ENCODE peak calls at places on chromosomes 2 and 18, in seven cellular contexts. L is CD8-positive, alpha-beta T cell; H is mucosa of descending colon; J is prostate gland; O is right cardiac atrium; U is CD4-positive, alpha-beta memory T cell; P is IMR-90. F is an unnamed sample. For H3K4me1, the result is how much of the 10 kb centered on the place peaks cover.

GRCh38 chr2:73176205-73176880 is 26.0 kb upstream of the NOTO start:
- DNase-seq in L (no peak), H (peak), J (no peak), O (peak), U (peak), P (no peak), F (peak)

GRCh38 chr2:47530105-47530504 is 127.1 kb downstream of the MSH2 start:
- DNase-seq in L (no peak), H (no peak), J (no peak), O (no peak), U (no peak), P (no peak), F (no peak)

GRCh38 chr2:118568682-118569081 is 278.8 kb downstream of the EN1 start:
- DNase-seq in L (no peak), H (no peak), J (no peak), O (no peak), U (no peak), P (no peak), F (no peak)

GRCh38 chr2:118580651-118581050 is 266.8 kb downstream of the EN1 start:
- DNase-seq in L (no peak), H (no peak), J (no peak), O (no peak), U (no peak), P (no peak), F (no peak)

GRCh38 chr2:69683170-69683971 is 39.8 kb upstream of the AAK1 start:
- DNase-seq in L (no peak), H (no peak), J (peak), O (no peak), U (no peak), P (peak), F (no peak)

GRCh38 chr2:25514043-25514627 is 159.2 kb downstream of the DTNB start:
- DNase-seq in L (no peak), H (no peak), J (no peak), O (no peak), U (no peak), P (no peak), F (no peak)

GRCh38 chr2:198657520-198658121 is 800.1 kb downstream of the SATB2 start:
- DNase-seq in L (no peak), H (peak), J (no peak), O (no peak), U (no peak), P (peak), F (no peak)

GRCh38 chr2:8669157-8669852 is 12.6 kb upstream of the ID2 start:
- DNase-seq in L (no peak), H (no peak), J (no peak), O (peak), U (no peak), P (peak), F (no peak)

GRCh38 chr2:111172666-111173065 is 52.0 kb downstream of the BCL2L11 start:
- DNase-seq in L (no peak), H (no peak), J (no peak), O (no peak), U (no peak), P (no peak), F (no peak)

GRCh38 chr18:59265246-59266018 is 7.8 kb downstream of the RAX start:
- DNase-seq in L (no peak), H (no peak), J (no peak), O (peak), U (no peak), P (no peak), F (no peak)

GRCh38 chr18:79614211-79615028 is 65.2 kb upstream of the CTDP1 start:
- DNase-seq in L (no peak), H (no peak), J (no peak), O (no peak), U (no peak), P (no peak), F (peak)

GRCh38 chr2:44805391-44805790 is 136.1 kb upstream of the SIX3 start:
- DNase-seq in L (no peak), H (no peak), J (no peak), O (no peak), U (no peak), P (no peak), F (no peak)

GRCh38 chr2:96325038-96325883 is at the start of gene ITPRIPL1:
- DNase-seq in L (no peak), H (no peak), J (no peak), O (peak), U (peak), P (no peak), F (peak)

GRCh38 chr18:70260683-70261082 is 28.2 kb upstream of the SOCS6 start:
- DNase-seq in L (no peak), H (no peak), J (no peak), O (no peak), U (no peak), P (no peak), F (no peak)

GRCh38 chr2:162379719-162380580 is 36.0 kb downstream of the GCA start:
- DNase-seq in L (no peak), H (no peak), J (no peak), O (no peak), U (no peak), P (no peak), F (no peak)

GRCh38 chr18:59220784-59221765 is 1.1 kb downstream of the GRP start:
- DNase-seq in L (no peak), H (no peak), J (no peak), O (no peak), U (no peak), P (no peak), F (no peak)

GRCh38 chr2:48398285-48399135 is 131.4 kb upstream of the STON1 start:
- DNase-seq in L (no peak), H (no peak), J (no peak), O (no peak), U (no peak), P (no peak), F (no peak)

GRCh38 chr2:68643011-68643873 is at the start of gene PROKR1:
- DNase-seq in L (no peak), H (peak), J (peak), O (peak), U (no peak), P (no peak), F (no peak)

GRCh38 chr2:11938196-11938595 is 191.8 kb downstream of the LPIN1 start:
- DNase-seq in L (no peak), H (peak), J (peak), O (peak), U (no peak), P (peak), F (no peak)

GRCh38 chr2:239075918-239076727 is 228.2 kb downstream of the TWIST2 start:
- DNase-seq in L (no peak), H (peak), J (no peak), O (no peak), U (no peak), P (no peak), F (no peak)

GRCh38 chr2:13413989-13414388 is 697.3 kb downstream of the TRIB2 start:
- DNase-seq in L (no peak), H (no peak), J (no peak), O (no peak), U (no peak), P (no peak), F (no peak)

GRCh38 chr2:211128287-211128686 is 571.9 kb downstream of the CPS1 start:
- DNase-seq in L (no peak), H (no peak), J (no peak), O (no peak), U (no peak), P (no peak), F (no peak)

GRCh38 chr2:196610796-196611195 is 28.7 kb upstream of the CCDC150 start:
- DNase-seq in L (no peak), H (no peak), J (no peak), O (no peak), U (no peak), P (no peak), F (no peak)

GRCh38 chr2:200308001-200308400 is 1.5 kb downstream of the SPATS2L start:
- DNase-seq in L (no peak), H (no peak), J (no peak), O (no peak), U (peak), P (peak), F (no peak)
- H3K4me3 ChIP-seq in L (no peak), H (no peak), J (peak), O (peak), U (no peak), P (peak), F (peak)

GRCh38 chr2:217980591-217980990 is 22.2 kb downstream of the TNS1 start:
- DNase-seq in L (no peak), H (no peak), J (no peak), O (no peak), U (no peak), P (no peak), F (no peak)

GRCh38 chr2:217981084-217981730 is 21.6 kb downstream of the TNS1 start:
- DNase-seq in L (no peak), H (no peak), J (no peak), O (no peak), U (no peak), P (no peak), F (no peak)

GRCh38 chr2:217978536-217979150 is 24.2 kb downstream of the TNS1 start:
- DNase-seq in L (no peak), H (no peak), J (no peak), O (peak), U (no peak), P (no peak), F (no peak)

GRCh38 chr2:217979151-217979811 is 23.5 kb downstream of the TNS1 start:
- DNase-seq in L (no peak), H (peak), J (no peak), O (no peak), U (no peak), P (peak), F (no peak)

GRCh38 chr2:217980036-217980435 is 22.8 kb downstream of the TNS1 start:
- DNase-seq in L (no peak), H (no peak), J (no peak), O (no peak), U (no peak), P (no peak), F (no peak)
- H3K4me1 ChIP-seq in L (under half), H (under half), J (under half), O (under half), U (under half), P (under half), F (under half)

GRCh38 chr2:54570925-54571694 is 115.0 kb downstream of the SPTBN1 start:
- DNase-seq in L (peak), H (peak), J (no peak), O (no peak), U (peak), P (peak), F (peak)
- H3K4me3 ChIP-seq in L (peak), H (no peak), J (no peak), O (no peak), U (peak), P (no peak), F (peak)

GRCh38 chr2:216082388-216082733 is 642 bp downstream of the TMEM169 start:
- DNase-seq in L (no peak), H (no peak), J (no peak), O (no peak), U (no peak), P (no peak), F (no peak)

GRCh38 chr2:216083464-216084279 is 2.0 kb downstream of the TMEM169 start:
- DNase-seq in L (no peak), H (no peak), J (no peak), O (no peak), U (no peak), P (peak), F (no peak)

GRCh38 chr2:216081012-216081411 is 597 bp downstream of the PECR start:
- DNase-seq in L (no peak), H (no peak), J (no peak), O (no peak), U (no peak), P (no peak), F (no peak)

GRCh38 chr2:216082805-216083204 is 1.1 kb downstream of the TMEM169 start:
- DNase-seq in L (no peak), H (no peak), J (no peak), O (peak), U (no peak), P (peak), F (no peak)

DNA sequence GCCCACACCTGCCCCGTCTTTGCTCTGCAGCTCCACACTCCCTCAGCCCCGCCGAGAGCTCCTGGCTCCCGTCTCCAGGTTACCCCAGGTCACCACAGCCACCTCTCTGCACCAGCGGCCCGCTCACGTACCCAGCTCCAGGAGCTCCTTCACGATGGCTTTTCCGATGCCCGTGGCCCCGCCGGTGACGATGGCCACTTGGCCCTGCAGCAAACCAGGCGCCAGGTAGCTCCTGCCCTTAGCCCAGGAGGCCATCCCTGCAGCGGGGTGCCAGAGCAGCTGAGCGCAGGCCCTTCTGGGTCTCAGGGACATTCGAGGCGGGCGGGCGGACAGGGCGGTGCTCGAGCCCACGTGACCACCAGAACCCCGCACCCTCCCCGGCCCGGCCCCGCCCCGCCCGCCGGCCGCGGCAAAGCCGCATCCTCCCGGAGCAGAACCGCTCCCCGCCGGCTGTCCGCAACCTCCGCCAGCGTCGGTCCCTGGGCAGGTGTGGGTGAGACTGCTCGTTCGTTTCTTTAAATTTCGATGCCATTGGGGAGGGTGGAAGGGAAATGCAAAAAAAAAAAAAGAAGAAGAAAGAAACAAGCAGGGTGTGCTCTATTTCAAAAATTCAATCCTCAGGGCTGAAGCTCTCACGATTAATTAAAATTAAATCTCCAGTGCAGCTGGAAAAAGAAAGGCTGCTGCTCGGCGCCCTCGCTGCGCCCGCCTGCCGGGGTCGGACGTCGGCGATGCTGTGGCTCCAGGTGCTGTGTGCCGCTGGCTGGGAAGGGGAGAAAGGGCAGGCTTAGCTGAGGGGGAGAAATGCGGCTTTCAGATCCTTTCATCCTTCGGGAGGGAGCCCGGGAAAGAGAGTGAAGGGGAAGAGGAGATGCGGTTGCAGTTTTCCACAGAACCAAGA is at the start of the genes PECR and TMEM169:
- DNase-seq in L (peak), H (peak), J (peak), O (peak), U (peak), P (peak), F (peak)
- H3K4me1 ChIP-seq in L (half or more), H (under half), J (under half), O (under half), U (half or more), P (under half), F (half or more)

GRCh38 chr2:204842731-204843490 is 297.6 kb downstream of the PARD3B start:
- DNase-seq in L (no peak), H (no peak), J (no peak), O (no peak), U (no peak), P (peak), F (no peak)
- H3K4me3 ChIP-seq in L (no peak), H (no peak), J (no peak), O (no peak), U (no peak), P (no peak), F (no peak)

DNA sequence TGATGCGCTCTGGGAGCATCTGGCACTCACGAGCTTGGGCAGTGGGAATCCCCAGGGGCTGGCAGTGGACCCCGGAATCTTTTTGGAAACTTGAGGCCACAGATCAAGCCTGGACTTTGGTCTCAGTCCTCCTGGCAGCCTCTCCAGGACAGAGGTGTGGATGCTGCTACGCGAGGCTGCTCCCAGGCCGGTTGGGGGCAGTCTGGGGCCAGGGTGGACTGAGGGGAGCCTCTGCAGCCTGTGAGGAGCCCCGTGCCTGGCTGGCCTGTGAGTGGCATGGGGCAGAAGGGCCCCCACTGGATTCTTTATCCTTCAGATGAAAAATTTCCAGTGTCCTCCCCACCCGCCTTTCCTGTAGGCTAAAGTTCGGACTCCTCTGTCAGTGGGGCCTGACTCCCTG is 12.7 kb upstream of the DES start:
- DNase-seq in L (no peak), H (no peak), J (no peak), O (peak), U (no peak), P (no peak), F (no peak)
- H3K4me1 ChIP-seq in L (under half), H (under half), J (under half), O (under half), U (under half), P (under half), F (under half)

GRCh38 chr18:36782710-36783109 is 46.1 kb downstream of the TPGS2 start:
- DNase-seq in L (no peak), H (no peak), J (no peak), O (no peak), U (no peak), P (no peak), F (no peak)

GRCh38 chr18:36780748-36781147 is 48.1 kb downstream of the TPGS2 start:
- DNase-seq in L (no peak), H (no peak), J (no peak), O (no peak), U (no peak), P (peak), F (no peak)

GRCh38 chr18:36783792-36784191 is 45.0 kb downstream of the TPGS2 start:
- DNase-seq in L (no peak), H (no peak), J (no peak), O (no peak), U (no peak), P (no peak), F (no peak)

GRCh38 chr18:36786686-36787085 is 42.1 kb downstream of the TPGS2 start:
- DNase-seq in L (no peak), H (no peak), J (peak), O (peak), U (no peak), P (peak), F (no peak)
- H3K4me3 ChIP-seq in L (no peak), H (no peak), J (no peak), O (no peak), U (no peak), P (no peak), F (no peak)